ENCODE peak calls at places on chromosome 17, in nine cellular contexts. E, D, X, Y, N, S, M, F and P are unnamed samples.
A peak's percentile ranks its signal among the peaks of the same experiment; 100 is the strongest.

GRCh38 chr17:30493802-30494201 is 16.6 kb downstream of the GOSR1 start:
- ATAC-seq in E (no peak), D (no peak), X (no peak), Y (no peak), N (no peak), S (no peak), M (no peak), F (no peak), P (no peak)

GRCh38 chr17:36133629-36134259 is 30.1 kb downstream of the CCL4 start:
- ATAC-seq in E (no peak), D (no peak), X (no peak), Y (no peak), N (peak; percentile 35), S (no peak), M (no peak), F (no peak), P (no peak)

GRCh38 chr17:28385037-28385797 is 13.7 kb downstream of the SARM1 start:
- ATAC-seq in E (peak; percentile 11), D (peak; percentile 19), X (peak; percentile 46), Y (peak; percentile 39), N (peak; percentile 39), S (peak; percentile 13), M (peak; percentile 7), F (peak; percentile 19), P (no peak)

GRCh38 chr17:76155988-76156661 is 15.1 kb upstream of the FOXJ1 start:
- ATAC-seq in E (no peak), D (no peak), X (no peak), Y (no peak), N (no peak), S (no peak), M (no peak), F (no peak), P (peak; percentile 46)

GRCh38 chr17:74466785-74467158 is 338 bp downstream of the CD300A start:
- ATAC-seq in E (no peak), D (peak; percentile 28), X (peak; percentile 7), Y (peak; percentile 11), N (no peak), S (no peak), M (no peak), F (peak; percentile 25), P (no peak)

GRCh38 chr17:51234162-51234561 is 25.7 kb downstream of the MBTD1 start:
- ATAC-seq in E (no peak), D (no peak), X (no peak), Y (no peak), N (no peak), S (no peak), M (no peak), F (no peak), P (no peak)

GRCh38 chr17:39705786-39706348 is 6.0 kb downstream of the ERBB2 start:
- ATAC-seq in E (peak; percentile 87), D (no peak), X (peak; percentile 12), Y (peak; percentile 11), N (peak; percentile 77), S (no peak), M (no peak), F (no peak), P (no peak)

GRCh38 chr17:2075336-2076056 is 20.6 kb downstream of the HIC1 start:
- ATAC-seq in E (peak; percentile 62), D (no peak), X (peak; percentile 28), Y (peak; percentile 70), N (peak; percentile 76), S (no peak), M (no peak), F (no peak), P (peak; percentile 52)

GRCh38 chr17:64449545-64449944 is 630 bp downstream of the MILR1 start:
- ATAC-seq in E (no peak), D (no peak), X (no peak), Y (no peak), N (no peak), S (no peak), M (no peak), F (no peak), P (no peak)

GRCh38 chr17:21522755-21523154 is 146.6 kb downstream of the KCNJ12 start:
- ATAC-seq in E (no peak), D (no peak), X (no peak), Y (no peak), N (no peak), S (no peak), M (no peak), F (no peak), P (no peak)

GRCh38 chr17:63649813-63650212 is 27.6 kb downstream of the MAP3K3 start:
- ATAC-seq in E (no peak), D (no peak), X (no peak), Y (no peak), N (peak; percentile 53), S (no peak), M (no peak), F (no peak), P (no peak)